ENCODE peak calls at places on chromosome 5, in nine cellular contexts. C is small intestine, Z is GM04504, J is AG04450, Q is head of caudate nucleus, W is RWPE1, L is M059J, H is NCI-H146, N is prostate gland. U is an unnamed sample.

GRCh38 chr5:84535281-84535680 is 150.6 kb upstream of the EDIL3 start:
- DNase-seq in C (no peak), Z (no peak), J (peak), Q (no peak), W (no peak), L (peak), H (no peak), N (no peak), U (no peak)

GRCh38 chr5:129672006-129672405 is 75.9 kb upstream of the MINAR2 start:
- DNase-seq in C (no peak), Z (no peak), J (no peak), Q (no peak), W (no peak), L (no peak), H (no peak), N (no peak), U (no peak)

GRCh38 chr5:127518319-127518621 is 830 bp downstream of the PRRC1 start:
- DNase-seq in C (no peak), Z (peak), J (no peak), Q (no peak), W (no peak), L (no peak), H (no peak), N (no peak), U (no peak)

GRCh38 chr5:12017037-12017436 is 112.8 kb upstream of the CTNND2 start:
- DNase-seq in C (no peak), Z (no peak), J (no peak), Q (no peak), W (no peak), L (no peak), H (no peak), N (no peak), U (no peak)

GRCh38 chr5:520196-520849 is 3.9 kb downstream of the SLC9A3 start:
- DNase-seq in C (peak), Z (no peak), J (no peak), Q (no peak), W (no peak), L (no peak), H (no peak), N (no peak), U (no peak)

GRCh38 chr5:96133337-96134094 is 171.9 kb upstream of the ELL2 start:
- DNase-seq in C (no peak), Z (peak), J (no peak), Q (no peak), W (no peak), L (peak), H (no peak), N (no peak), U (no peak)

GRCh38 chr5:171336486-171337206 is 27.6 kb downstream of the TLX3 start:
- DNase-seq in C (peak), Z (peak), J (peak), Q (peak), W (peak), L (peak), H (no peak), N (no peak), U (no peak)

GRCh38 chr5:140312067-140312790 is 9.3 kb upstream of the PFDN1 start:
- DNase-seq in C (peak), Z (peak), J (peak), Q (no peak), W (peak), L (peak), H (no peak), N (no peak), U (no peak)

GRCh38 chr5:51860532-51861018 is 477.3 kb downstream of the ISL1 start:
- DNase-seq in C (no peak), Z (no peak), J (no peak), Q (no peak), W (no peak), L (peak), H (no peak), N (no peak), U (no peak)

GRCh38 chr5:93461751-93462150 is 119.3 kb downstream of the NR2F1-AS1 start:
- DNase-seq in C (no peak), Z (peak), J (no peak), Q (no peak), W (peak), L (peak), H (no peak), N (no peak), U (no peak)

GRCh38 chr5:151002250-151002649 is 18.1 kb upstream of the GPX3 start:
- DNase-seq in C (peak), Z (no peak), J (no peak), Q (no peak), W (peak), L (peak), H (peak), N (no peak), U (no peak)

GRCh38 chr5:178817506-178817905 is 42.2 kb upstream of the ZNF354B start:
- DNase-seq in C (no peak), Z (no peak), J (no peak), Q (no peak), W (no peak), L (no peak), H (no peak), N (no peak), U (no peak)

GRCh38 chr5:93163010-93163663 is 417.9 kb downstream of the NR2F1-AS1 start:
- DNase-seq in C (no peak), Z (peak), J (peak), Q (no peak), W (peak), L (peak), H (no peak), N (no peak), U (no peak)

GRCh38 chr5:50886657-50887056 is 220.2 kb downstream of the PARP8 start:
- DNase-seq in C (no peak), Z (no peak), J (no peak), Q (no peak), W (no peak), L (no peak), H (no peak), N (no peak), U (no peak)

GRCh38 chr5:31048975-31049290 is 144.6 kb upstream of the CDH6 start:
- DNase-seq in C (no peak), Z (no peak), J (no peak), Q (no peak), W (no peak), L (no peak), H (no peak), N (no peak), U (no peak)

GRCh38 chr5:1349246-1349645 is 4.3 kb upstream of the CLPTM1L start:
- DNase-seq in C (no peak), Z (no peak), J (no peak), Q (no peak), W (no peak), L (no peak), H (no peak), N (no peak), U (no peak)

GRCh38 chr5:96968074-96968473 is 32.2 kb downstream of the LNPEP start:
- DNase-seq in C (no peak), Z (no peak), J (no peak), Q (no peak), W (peak), L (peak), H (no peak), N (no peak), U (no peak)

GRCh38 chr5:137296213-137296702 is 202.9 kb downstream of the SPOCK1 start:
- DNase-seq in C (no peak), Z (no peak), J (no peak), Q (no peak), W (no peak), L (peak), H (no peak), N (no peak), U (no peak)

GRCh38 chr5:137122558-137122957 is 376.6 kb downstream of the SPOCK1 start:
- DNase-seq in C (no peak), Z (no peak), J (no peak), Q (no peak), W (no peak), L (no peak), H (peak), N (no peak), U (no peak)

GRCh38 chr5:165328856-165329255 is 1823.4 kb downstream of the MAT2B start:
- DNase-seq in C (no peak), Z (no peak), J (peak), Q (no peak), W (peak), L (no peak), H (no peak), N (no peak), U (no peak)

GRCh38 chr5:143536364-143536763 is 132.9 kb upstream of the NR3C1 start:
- DNase-seq in C (no peak), Z (peak), J (peak), Q (no peak), W (peak), L (peak), H (no peak), N (no peak), U (peak)

GRCh38 chr5:187042-187431 is 4.3 kb upstream of the LRRC14B start:
- DNase-seq in C (no peak), Z (no peak), J (no peak), Q (no peak), W (no peak), L (no peak), H (no peak), N (no peak), U (no peak)

GRCh38 chr5:72032769-72033168 is 74.5 kb upstream of the MAP1B start:
- DNase-seq in C (no peak), Z (no peak), J (no peak), Q (no peak), W (no peak), L (no peak), H (peak), N (no peak), U (no peak)

GRCh38 chr5:65774346-65774745 is 52.3 kb downstream of the NLN start:
- DNase-seq in C (no peak), Z (peak), J (peak), Q (no peak), W (peak), L (peak), H (no peak), N (no peak), U (no peak)

GRCh38 chr5:114729986-114730385 is 368.1 kb downstream of the KCNN2 start:
- DNase-seq in C (no peak), Z (no peak), J (no peak), Q (no peak), W (no peak), L (no peak), H (no peak), N (no peak), U (no peak)

GRCh38 chr5:141476132-141476909 is 555 bp downstream of the PCDHGC3 start:
- DNase-seq in C (peak), Z (peak), J (peak), Q (no peak), W (peak), L (peak), H (peak), N (peak), U (no peak)

GRCh38 chr5:98877600-98877999 is 51.2 kb downstream of the CHD1 start:
- DNase-seq in C (no peak), Z (no peak), J (no peak), Q (no peak), W (no peak), L (no peak), H (no peak), N (no peak), U (no peak)

GRCh38 chr5:137627293-137627692 is 108.6 kb downstream of the KLHL3 start:
- DNase-seq in C (no peak), Z (no peak), J (no peak), Q (no peak), W (peak), L (no peak), H (peak), N (no peak), U (no peak)

GRCh38 chr5:179700401-179700918 is 1.7 kb downstream of the CANX start:
- DNase-seq in C (no peak), Z (no peak), J (no peak), Q (no peak), W (peak), L (no peak), H (no peak), N (no peak), U (no peak)

GRCh38 chr5:125311743-125312142 is 565.3 kb upstream of the ZNF608 start:
- DNase-seq in C (no peak), Z (peak), J (peak), Q (no peak), W (peak), L (peak), H (no peak), N (no peak), U (no peak)

GRCh38 chr5:99104538-99105132 is 175.8 kb upstream of the CHD1 start:
- DNase-seq in C (peak), Z (peak), J (peak), Q (no peak), W (peak), L (peak), H (peak), N (no peak), U (no peak)

GRCh38 chr5:136022965-136023364 is 5.8 kb upstream of the TGFBI start:
- DNase-seq in C (no peak), Z (no peak), J (no peak), Q (no peak), W (no peak), L (no peak), H (no peak), N (no peak), U (no peak)

GRCh38 chr5:8839361-8840055 is 706.4 kb downstream of the SEMA5A start:
- DNase-seq in C (no peak), Z (no peak), J (no peak), Q (peak), W (no peak), L (no peak), H (no peak), N (no peak), U (no peak)

GRCh38 chr5:173435543-173435942 is 107.3 kb upstream of the STC2 start:
- DNase-seq in C (no peak), Z (no peak), J (no peak), Q (no peak), W (no peak), L (no peak), H (no peak), N (no peak), U (no peak)

GRCh38 chr5:3373391-3373790 is 222.2 kb upstream of the IRX1 start:
- DNase-seq in C (no peak), Z (no peak), J (no peak), Q (no peak), W (no peak), L (peak), H (no peak), N (no peak), U (no peak)

GRCh38 chr5:79436821-79437220 is 77.1 kb downstream of the HOMER1 start:
- DNase-seq in C (no peak), Z (no peak), J (no peak), Q (no peak), W (peak), L (no peak), H (no peak), N (no peak), U (no peak)